ENCODE peak calls at places on chromosomes 4 and X, in ten cellular contexts. W is ureter, R is NCI-H2029, L is HCT116, S is D341Med, J is mesendoderm, F is NCI-H2171 treated with DMSO at 0.1 percent for 48 hours, N is cardiac fibroblast, D is astrocyte of the cerebellum, Q is T-helper 2 cell. G is an unnamed sample.

GRCh38 chr4:186472948-186473347 is 82.4 kb downstream of the MTNR1A start:
- DNase-seq in W (no peak), R (no peak), L (peak), S (peak), J (peak), F (peak), N (peak), D (peak), Q (no peak), G (no peak)

GRCh38 chr4:25839687-25840086 is 23.1 kb downstream of the SEL1L3 start:
- DNase-seq in W (no peak), R (no peak), L (no peak), S (no peak), J (no peak), F (no peak), N (no peak), D (no peak), Q (no peak), G (no peak)

GRCh38 chr4:152197211-152197610 is 338.7 kb downstream of the FBXW7 start:
- DNase-seq in W (no peak), R (no peak), L (no peak), S (no peak), J (no peak), F (no peak), N (no peak), D (no peak), Q (no peak), G (no peak)

GRCh38 chr4:140996757-140997156 is 136.5 kb downstream of the RNF150 start:
- DNase-seq in W (no peak), R (no peak), L (no peak), S (no peak), J (peak), F (no peak), N (peak), D (peak), Q (no peak), G (no peak)

GRCh38 chrX:146581981-146582712 is 227.4 kb upstream of the CXorf51B start:
- DNase-seq in W (no peak), R (no peak), L (no peak), S (no peak), J (peak), F (no peak), N (no peak), D (no peak), Q (no peak), G (no peak)

GRCh38 chr4:87975466-87975865 is at the start of gene SPP1:
- DNase-seq in W (no peak), R (no peak), L (no peak), S (no peak), J (peak), F (peak), N (no peak), D (peak), Q (no peak), G (no peak)

GRCh38 chr4:137960371-137961050 is 281.6 kb downstream of the SLC7A11 start:
- DNase-seq in W (no peak), R (no peak), L (no peak), S (no peak), J (no peak), F (no peak), N (peak), D (peak), Q (no peak), G (no peak)

GRCh38 chr4:158914178-158914577 is 145.4 kb downstream of the FNIP2 start:
- DNase-seq in W (no peak), R (no peak), L (no peak), S (no peak), J (no peak), F (no peak), N (peak), D (peak), Q (no peak), G (no peak)

GRCh38 chr4:152784490-152785195 is 4.9 kb downstream of the ARFIP1 start:
- DNase-seq in W (no peak), R (no peak), L (peak), S (peak), J (peak), F (peak), N (peak), D (no peak), Q (no peak), G (no peak)

G was measured in lung.